ENCODE peak calls at places on chromosomes 11 and 22, in six cellular contexts. E is uterus, T is tibial nerve, Y is cardiac muscle cell, H is upper lobe of left lung, C is mucosa of descending colon. R is an unnamed sample.

GRCh38 chr11:61472282-61472681 is 36.3 kb upstream of the LRRC10B start:
- DNase-seq in E (peak; percentile 60), T (peak; percentile 67), Y (no peak), H (peak; percentile 89), C (no peak), R (peak; percentile 94)

GRCh38 chr11:26830757-26831156 is 108.9 kb upstream of the SLC5A12 start:
- DNase-seq in E (no peak), T (no peak), Y (no peak), H (no peak), C (no peak), R (no peak)

GRCh38 chr11:69862797-69863543 is 43.8 kb upstream of the FGF3 start:
- DNase-seq in E (no peak), T (no peak), Y (no peak), H (no peak), C (no peak), R (no peak)

GRCh38 chr11:65797711-65798110 is 10.8 kb downstream of the OVOL1 start:
- DNase-seq in E (no peak), T (no peak), Y (no peak), H (no peak), C (peak; percentile 59), R (no peak)

GRCh38 chr11:70420496-70420895 is 22.2 kb downstream of the CTTN start:
- DNase-seq in E (no peak), T (no peak), Y (no peak), H (no peak), C (no peak), R (no peak)

GRCh38 chr11:130672911-130673310 is 224.5 kb downstream of the ADAMTS15 start:
- DNase-seq in E (peak; percentile 21), T (no peak), Y (no peak), H (no peak), C (no peak), R (no peak)

GRCh38 chr11:90332415-90332814 is 109.6 kb upstream of the CHORDC1 start:
- DNase-seq in E (no peak), T (no peak), Y (no peak), H (no peak), C (no peak), R (no peak)

GRCh38 chr11:123549901-123550619 is 104.4 kb downstream of the SCN3B start:
- DNase-seq in E (no peak), T (no peak), Y (no peak), H (no peak), C (no peak), R (no peak)

GRCh38 chr11:118912742-118913410 is 12.8 kb downstream of the BCL9L start:
- DNase-seq in E (peak; percentile 55), T (no peak), Y (no peak), H (peak; percentile 83), C (peak; percentile 72), R (no peak)

GRCh38 chr22:24367841-24368240 is 59.6 kb upstream of the ADORA2A start:
- DNase-seq in E (no peak), T (no peak), Y (no peak), H (no peak), C (no peak), R (no peak)

GRCh38 chr11:60563553-60564235 is 48.5 kb downstream of the MS4A13 start:
- DNase-seq in E (no peak), T (no peak), Y (no peak), H (no peak), C (no peak), R (no peak)

GRCh38 chr11:75715688-75716087 is 1.9 kb upstream of the MOGAT2 start:
- DNase-seq in E (no peak), T (no peak), Y (no peak), H (no peak), C (no peak), R (no peak)

GRCh38 chr11:21552910-21553309 is 640.0 kb upstream of the ANO5 start:
- DNase-seq in E (no peak), T (no peak), Y (no peak), H (no peak), C (no peak), R (no peak)

GRCh38 chr11:132131051-132131450 is 760.6 kb downstream of the NTM start:
- DNase-seq in E (no peak), T (no peak), Y (no peak), H (no peak), C (no peak), R (no peak)

GRCh38 chr11:66550887-66551286 is 4.2 kb downstream of the ACTN3 start:
- DNase-seq in E (no peak), T (no peak), Y (no peak), H (no peak), C (no peak), R (no peak)

GRCh38 chr11:3022300-3022967 is 30.3 kb upstream of the NAP1L4 start:
- DNase-seq in E (no peak), T (no peak), Y (no peak), H (no peak), C (no peak), R (no peak)

GRCh38 chr22:27252282-27253049 is 549.1 kb downstream of the MN1 start:
- DNase-seq in E (peak; percentile 74), T (no peak), Y (no peak), H (no peak), C (no peak), R (no peak)

GRCh38 chr22:42304021-42304790 is 33.8 kb upstream of the TCF20 start:
- DNase-seq in E (no peak), T (no peak), Y (peak; percentile 21), H (no peak), C (no peak), R (no peak)

GRCh38 chr11:65500262-65501004 is 1.6 kb downstream of the MALAT1 start:
- DNase-seq in E (peak; percentile 64), T (no peak), Y (no peak), H (no peak), C (peak; percentile 57), R (no peak)

GRCh38 chr22:17924076-17924475 is 100.3 kb downstream of the MICAL3 start:
- DNase-seq in E (peak; percentile 8), T (no peak), Y (no peak), H (no peak), C (no peak), R (no peak)

GRCh38 chr22:17920145-17920605 is 104.2 kb downstream of the MICAL3 start:
- DNase-seq in E (peak; percentile 34), T (no peak), Y (peak; percentile 91), H (no peak), C (peak; percentile 80), R (no peak)

GRCh38 chr22:17920992-17921650 is 103.2 kb downstream of the MICAL3 start:
- DNase-seq in E (no peak), T (no peak), Y (no peak), H (no peak), C (no peak), R (no peak)

GRCh38 chr22:17922925-17923898 is 101.1 kb downstream of the MICAL3 start:
- DNase-seq in E (peak; percentile 18), T (no peak), Y (no peak), H (no peak), C (no peak), R (no peak)

GRCh38 chr22:17921871-17922821 is 102.2 kb downstream of the MICAL3 start:
- DNase-seq in E (peak; percentile 11), T (no peak), Y (peak; percentile 89), H (peak; percentile 45), C (no peak), R (no peak)
- H3K4me1 ChIP-seq in E (peaks cover 42% of the 10 kb centered on the region), T (peaks cover 58% of the 10 kb centered on the region), Y (peaks cover 68% of the 10 kb centered on the region), H (peaks cover 52% of the 10 kb centered on the region), C (peaks cover 51% of the 10 kb centered on the region), R (peaks cover 59% of the 10 kb centered on the region)

DNA sequence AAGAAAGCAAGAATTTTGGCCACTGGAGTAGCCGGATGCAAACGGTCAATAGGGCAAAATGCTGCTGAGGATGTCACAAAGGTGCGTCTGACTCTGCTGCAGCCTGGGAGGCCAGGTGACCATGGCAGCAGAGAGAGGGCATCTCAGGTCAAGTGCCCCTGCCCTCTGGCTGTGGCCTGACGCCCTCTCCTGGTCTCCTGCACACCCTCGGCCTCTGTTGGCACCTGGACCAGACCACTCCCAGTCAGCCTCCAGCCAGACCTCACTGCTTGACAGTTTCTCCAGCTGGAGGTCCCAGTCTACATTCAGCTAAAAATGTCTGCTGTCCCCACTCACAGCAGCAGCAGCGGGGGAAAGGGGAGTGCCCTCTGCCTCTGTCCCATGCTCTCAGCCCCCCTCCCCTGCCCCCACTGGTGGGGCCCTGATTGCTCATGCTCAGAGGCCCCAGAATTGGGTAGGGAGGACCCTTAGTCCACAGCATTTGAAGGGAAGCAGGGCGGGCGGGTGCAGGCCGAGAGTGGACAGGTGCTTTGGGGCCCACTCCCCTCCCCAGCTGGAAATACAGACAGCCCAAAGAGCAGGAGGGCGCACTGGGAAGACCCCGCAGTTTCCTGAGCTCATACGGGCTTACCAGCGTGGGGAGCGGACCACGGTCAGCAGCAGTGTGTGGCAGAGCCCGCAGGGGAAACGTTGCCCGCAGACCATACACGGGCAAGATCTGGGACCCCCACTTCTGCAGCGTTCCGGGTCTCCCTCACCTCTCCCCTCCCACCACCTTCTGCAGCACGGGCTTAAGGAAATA is 1.6 kb upstream of the BRSK2 start:
- DNase-seq in E (no peak), T (no peak), Y (peak; percentile 27), H (peak; percentile 77), C (peak; percentile 44), R (no peak)
- TF ChIP-seq CTCF in E (no peak), T (no peak), Y (no peak), H (peak; percentile 21), C (no peak), R (no peak)

GRCh38 chr11:127223633-127224032 is 223.1 kb upstream of the KIRREL3 start:
- DNase-seq in E (no peak), T (no peak), Y (no peak), H (no peak), C (no peak), R (no peak)

GRCh38 chr11:127223026-127223425 is 222.5 kb upstream of the KIRREL3 start:
- DNase-seq in E (no peak), T (no peak), Y (peak; percentile 32), H (no peak), C (no peak), R (no peak)

GRCh38 chr11:127224276-127224675 is 223.7 kb upstream of the KIRREL3 start:
- DNase-seq in E (no peak), T (no peak), Y (no peak), H (no peak), C (no peak), R (no peak)

GRCh38 chr11:127217941-127218615 is 217.5 kb upstream of the KIRREL3 start:
- DNase-seq in E (no peak), T (no peak), Y (no peak), H (no peak), C (no peak), R (no peak)

DNA sequence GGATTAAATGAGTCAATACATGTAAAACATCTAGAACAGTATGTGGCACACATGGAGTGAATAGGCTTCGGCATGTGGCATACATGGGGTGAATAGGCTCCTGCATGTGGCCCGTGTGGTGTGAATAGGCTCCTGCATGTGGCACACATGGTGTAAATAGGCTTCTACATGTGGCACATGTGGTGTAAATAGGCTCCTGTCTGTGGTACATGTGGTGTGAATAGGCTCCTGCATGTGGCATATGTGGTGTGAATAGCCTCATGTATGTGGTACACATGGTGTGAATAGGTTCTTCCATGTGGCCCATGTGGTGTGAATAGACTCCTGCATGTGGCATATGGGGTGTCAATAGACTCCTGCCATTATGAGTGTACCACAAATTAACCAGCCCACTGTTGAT is 219.1 kb upstream of the KIRREL3 start:
- DNase-seq in E (no peak), T (no peak), Y (no peak), H (no peak), C (no peak), R (no peak)
- H3K4me1 ChIP-seq in E (no peaks in the 10 kb centered on the region), T (no peaks in the 10 kb centered on the region), Y (peaks cover 4% of the 10 kb centered on the region), H (no peaks in the 10 kb centered on the region), C (no peaks in the 10 kb centered on the region), R (no peaks in the 10 kb centered on the region)

DNA sequence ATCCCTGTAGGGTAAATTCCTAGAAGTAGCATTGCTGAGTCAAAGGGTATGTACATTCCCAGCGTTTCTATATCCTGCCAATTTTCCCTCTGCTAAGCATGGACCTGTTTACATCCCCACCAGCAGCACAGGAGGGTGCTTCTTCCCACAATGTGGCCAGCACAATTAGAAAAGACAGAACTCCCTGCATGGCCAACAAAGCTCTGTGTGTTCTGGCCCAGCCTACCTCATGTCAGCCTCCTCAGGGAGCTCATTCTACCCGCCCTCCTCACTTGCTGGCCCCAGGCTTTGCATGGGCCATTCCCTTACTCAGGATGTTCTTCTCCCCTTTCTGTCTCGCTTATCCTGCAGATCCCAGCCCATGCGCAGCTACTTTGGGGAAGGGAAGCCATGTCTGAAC is 186.1 kb downstream of the DSCAML1 start:
- DNase-seq in E (no peak), T (no peak), Y (no peak), H (no peak), C (no peak), R (no peak)
- TF ChIP-seq CTCF in E (no peak), T (no peak), Y (no peak), H (no peak), C (no peak), R (no peak)

R was measured in ascending aorta.